ENCODE peak calls at places on chromosomes 16 and 17, in four cellular contexts. One of them, this sample, is unnamed. For H3K4me1, the result is how much of the 10 kb centered on the place peaks cover.

GRCh38 chr16:892536-893255 is 78.1 kb downstream of the LMF1 start:
- DNase-seq in GM12878: no peak
- DNase-seq in K562: no peak
- DNase-seq in IMR-90: no peak
- DNase-seq in this sample: no peak

GRCh38 chr17:70332356-70332755 is 163.0 kb downstream of the KCNJ2 start:
- DNase-seq in GM12878: no peak
- DNase-seq in K562: no peak
- DNase-seq in IMR-90: no peak
- DNase-seq in this sample: no peak

GRCh38 chr17:27576429-27577123 is 54.4 kb upstream of the LGALS9 start:
- DNase-seq in IMR-90: peak
- DNase-seq in K562: no peak
- DNase-seq in GM12878: no peak
- DNase-seq in this sample: no peak

GRCh38 chr16:73205153-73205549 is 157.2 kb upstream of the ZFHX3 start:
- DNase-seq in IMR-90: no peak
- DNase-seq in K562: no peak
- DNase-seq in GM12878: no peak
- DNase-seq in this sample: no peak

GRCh38 chr17:2235792-2236365 is 67.7 kb downstream of the SMG6 start:
- DNase-seq in GM12878: no peak
- DNase-seq in IMR-90: no peak
- DNase-seq in K562: no peak
- DNase-seq in this sample: no peak

GRCh38 chr17:69761767-69762321 is 313.2 kb upstream of the KCNJ16 start:
- DNase-seq in GM12878: no peak
- DNase-seq in IMR-90: peak
- DNase-seq in K562: no peak
- DNase-seq in this sample: peak

GRCh38 chr16:80260906-80261311 is 279.9 kb upstream of the DYNLRB2 start:
- DNase-seq in IMR-90: peak
- DNase-seq in K562: no peak
- DNase-seq in GM12878: no peak
- DNase-seq in this sample: peak

GRCh38 chr17:40139566-40140058 is 725 bp upstream of the CASC3 start:
- DNase-seq in K562: peak
- DNase-seq in GM12878: no peak
- DNase-seq in IMR-90: no peak
- DNase-seq in this sample: no peak

GRCh38 chr17:57565119-57565635 is 179.9 kb downstream of the CCDC182 start:
- DNase-seq in IMR-90: no peak
- DNase-seq in GM12878: no peak
- DNase-seq in K562: no peak
- DNase-seq in this sample: no peak

GRCh38 chr17:38873646-38874380 is 4.0 kb downstream of the LASP1 start:
- DNase-seq in IMR-90: no peak
- DNase-seq in GM12878: no peak
- DNase-seq in K562: no peak
- DNase-seq in this sample: no peak

GRCh38 chr17:63702223-63702577 is 2.3 kb upstream of the LIMD2 start:
- DNase-seq in IMR-90: no peak
- DNase-seq in K562: no peak
- DNase-seq in GM12878: no peak
- DNase-seq in this sample: no peak

GRCh38 chr17:80701730-80702129 is 157.1 kb downstream of the RPTOR start:
- DNase-seq in K562: no peak
- DNase-seq in GM12878: no peak
- DNase-seq in IMR-90: no peak
- DNase-seq in this sample: no peak

GRCh38 chr16:85520853-85521736 is 92.0 kb upstream of the GSE1 start:
- DNase-seq in GM12878: no peak
- DNase-seq in K562: no peak
- DNase-seq in IMR-90: no peak
- DNase-seq in this sample: no peak

GRCh38 chr17:63828936-63829335 is 1.5 kb upstream of the FTSJ3 start:
- DNase-seq in IMR-90: no peak
- DNase-seq in GM12878: no peak
- DNase-seq in K562: no peak
- DNase-seq in this sample: no peak

GRCh38 chr17:32396343-32396742 is 46.4 kb downstream of the ZNF207 start:
- DNase-seq in IMR-90: no peak
- DNase-seq in K562: no peak
- DNase-seq in GM12878: no peak
- DNase-seq in this sample: no peak

GRCh38 chr17:1162116-1162855 is 17.5 kb downstream of the ABR start:
- DNase-seq in IMR-90: no peak
- DNase-seq in GM12878: no peak
- DNase-seq in K562: no peak
- DNase-seq in this sample: no peak

GRCh38 chr17:65013613-65014391 is 42.7 kb downstream of the GNA13 start:
- DNase-seq in GM12878: no peak
- DNase-seq in IMR-90: peak
- DNase-seq in K562: no peak
- DNase-seq in this sample: no peak

GRCh38 chr16:19837984-19838707 is 46.5 kb downstream of the GPRC5B start:
- DNase-seq in IMR-90: no peak
- DNase-seq in GM12878: no peak
- DNase-seq in K562: no peak
- DNase-seq in this sample: no peak

GRCh38 chr17:65954148-65954449 is 237.8 kb downstream of the CEP112 start:
- DNase-seq in IMR-90: no peak
- DNase-seq in GM12878: no peak
- DNase-seq in K562: no peak
- DNase-seq in this sample: no peak

GRCh38 chr17:80482058-80482318 is 5.6 kb upstream of the NPTX1 start:
- DNase-seq in GM12878: no peak
- DNase-seq in K562: no peak
- DNase-seq in IMR-90: no peak
- DNase-seq in this sample: no peak

GRCh38 chr16:8905168-8905762 is 23.1 kb downstream of the LITAFD start:
- DNase-seq in K562: peak
- DNase-seq in GM12878: no peak
- DNase-seq in IMR-90: peak
- DNase-seq in this sample: peak

GRCh38 chr16:86396318-86396882 is 113.9 kb upstream of the FOXF1 start:
- DNase-seq in GM12878: no peak
- DNase-seq in K562: no peak
- DNase-seq in IMR-90: peak
- DNase-seq in this sample: no peak

GRCh38 chr17:15955793-15956541 is 11.0 kb downstream of the ADORA2B start:
- DNase-seq in IMR-90: no peak
- DNase-seq in K562: peak
- DNase-seq in GM12878: no peak
- DNase-seq in this sample: no peak

GRCh38 chr17:69802045-69802740 is 272.8 kb upstream of the KCNJ16 start:
- DNase-seq in K562: no peak
- DNase-seq in IMR-90: no peak
- DNase-seq in GM12878: no peak
- DNase-seq in this sample: no peak

GRCh38 chr17:311119-311848 is 41.3 kb downstream of the RPH3AL start:
- DNase-seq in K562: no peak
- DNase-seq in GM12878: no peak
- DNase-seq in IMR-90: no peak
- DNase-seq in this sample: no peak

GRCh38 chr16:67438824-67439393 is 8.0 kb downstream of the HSD11B2 start:
- DNase-seq in GM12878: no peak
- DNase-seq in IMR-90: no peak
- DNase-seq in K562: no peak
- DNase-seq in this sample: no peak

GRCh38 chr16:67442581-67443255 is 11.8 kb downstream of the HSD11B2 start:
- DNase-seq in K562: no peak
- DNase-seq in GM12878: no peak
- DNase-seq in IMR-90: no peak
- DNase-seq in this sample: no peak

GRCh38 chr16:67441907-67442306 is 11.0 kb downstream of the HSD11B2 start:
- DNase-seq in K562: no peak
- DNase-seq in IMR-90: peak
- DNase-seq in GM12878: no peak
- DNase-seq in this sample: no peak

GRCh38 chr16:67443299-67443698 is 12.4 kb downstream of the HSD11B2 start:
- DNase-seq in K562: no peak
- DNase-seq in IMR-90: no peak
- DNase-seq in GM12878: no peak
- DNase-seq in this sample: no peak

GRCh38 chr16:67441289-67441753 is 10.4 kb downstream of the HSD11B2 start:
- DNase-seq in K562: no peak
- DNase-seq in GM12878: no peak
- DNase-seq in IMR-90: no peak
- DNase-seq in this sample: no peak
- H3K4me1 ChIP-seq in K562: under half
- H3K4me1 ChIP-seq in GM12878: under half
- H3K4me1 ChIP-seq in IMR-90: under half
- H3K4me1 ChIP-seq in this sample: under half

GRCh38 chr16:87636050-87636684 is 33.9 kb downstream of the JPH3 start:
- DNase-seq in GM12878: no peak
- DNase-seq in K562: peak
- DNase-seq in IMR-90: peak
- DNase-seq in this sample: peak
- H2AFZ ChIP-seq in GM12878: no peak
- H2AFZ ChIP-seq in K562: no peak
- H2AFZ ChIP-seq in IMR-90: peak
- H2AFZ ChIP-seq in this sample: no peak

DNA sequence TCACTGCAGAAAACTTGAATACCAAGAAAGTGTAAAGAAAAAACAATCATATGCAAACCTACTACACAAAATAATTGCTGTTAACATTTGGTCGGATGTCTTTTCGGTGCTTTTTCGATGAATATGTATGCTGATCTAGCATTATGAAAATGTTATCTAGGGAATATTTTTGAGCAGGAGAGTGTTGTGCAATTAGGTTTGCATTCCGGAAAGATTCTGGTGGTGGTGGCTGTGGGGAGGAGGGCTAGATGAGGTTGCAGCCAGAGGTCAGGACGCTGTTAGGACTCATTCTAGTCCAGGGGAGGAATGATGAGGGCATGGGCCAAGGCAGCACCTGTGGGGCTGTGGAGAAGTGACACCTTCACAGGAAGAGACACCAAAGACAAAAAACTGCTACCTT is 258.0 kb upstream of the ASIC2 start:
- DNase-seq in GM12878: no peak
- DNase-seq in K562: no peak
- DNase-seq in IMR-90: no peak
- DNase-seq in this sample: no peak
- TF ChIP-seq FOS in GM12878: no peak
- TF ChIP-seq FOS in K562: no peak
- TF ChIP-seq FOS in IMR-90: no peak
- TF ChIP-seq FOS in this sample: no peak

DNA sequence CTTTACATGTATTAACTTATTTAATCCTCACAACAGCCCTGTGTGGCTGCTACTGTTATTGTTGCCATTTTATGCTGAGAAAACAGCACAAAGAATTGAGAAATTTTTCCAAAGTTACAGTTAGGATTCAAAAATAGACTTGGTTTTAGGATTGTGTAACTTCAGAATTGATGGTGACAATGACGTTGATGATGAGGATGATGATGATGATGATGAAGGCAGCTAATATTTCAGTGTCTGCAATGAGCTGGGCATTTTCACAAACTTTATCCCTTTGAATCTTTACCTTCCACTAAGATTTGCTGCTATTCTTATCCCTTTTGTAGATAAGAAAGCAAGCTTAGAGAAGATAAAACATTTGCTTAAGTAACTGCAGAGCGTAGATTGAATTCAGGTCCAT is 22.1 kb downstream of the PRKCB start:
- DNase-seq in K562: no peak
- DNase-seq in IMR-90: no peak
- DNase-seq in GM12878: no peak
- DNase-seq in this sample: no peak
- H3K4me1 ChIP-seq in K562: half or more
- H3K4me1 ChIP-seq in IMR-90: under half
- H3K4me1 ChIP-seq in GM12878: half or more
- H3K4me1 ChIP-seq in this sample: under half

DNA sequence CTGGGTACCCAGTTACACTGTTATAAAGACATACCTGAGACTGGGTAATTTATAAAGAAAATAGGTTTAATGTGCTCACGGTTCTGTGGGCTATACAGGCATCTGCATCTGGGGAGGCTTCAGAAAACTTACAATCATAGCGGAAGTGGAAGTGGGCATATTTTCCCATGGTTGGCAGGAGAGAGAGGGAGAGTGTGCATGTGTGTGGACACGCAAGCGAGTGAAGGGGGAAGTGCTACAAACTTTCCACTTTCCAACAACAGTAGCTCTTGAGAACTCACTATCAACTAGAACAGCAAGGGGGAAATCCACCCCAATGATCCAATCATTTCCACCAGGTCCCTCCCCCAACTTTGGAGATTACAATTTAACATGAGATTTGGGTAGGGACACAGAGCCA is 11.1 kb downstream of the TAOK1 start:
- DNase-seq in K562: no peak
- DNase-seq in IMR-90: no peak
- DNase-seq in GM12878: no peak
- DNase-seq in this sample: no peak
- H2AFZ ChIP-seq in K562: no peak
- H2AFZ ChIP-seq in IMR-90: no peak
- H2AFZ ChIP-seq in GM12878: no peak
- H2AFZ ChIP-seq in this sample: no peak

This sample was measured in endothelial cell of umbilical vein.